ENCODE peak calls at places on chromosomes 3 and 15, in eight cellular contexts. P is H9, E is AG09319, S is cardiac muscle cell, M is omental fat pad, Y is ovary, I is GM06990, H is mesothelial cell of epicardium. R is an unnamed sample.

GRCh38 chr3:8509961-8510360 is 8.3 kb downstream of the LMCD1 start:
- DNase-seq in M (no peak), E (peak), P (no peak), S (no peak), Y (no peak), H (no peak), I (no peak), R (no peak)

GRCh38 chr15:101504866-101505609 is 15.5 kb upstream of the PCSK6 start:
- DNase-seq in I (no peak), S (no peak), Y (no peak), M (no peak), H (no peak), E (no peak), P (no peak), R (no peak)

GRCh38 chr3:123198352-123198751 is 3.4 kb upstream of the SEC22A start:
- DNase-seq in H (no peak), I (no peak), E (no peak), S (no peak), Y (no peak), P (no peak), M (no peak), R (no peak)

GRCh38 chr15:29945943-29946591 is 123.8 kb upstream of the TJP1 start:
- DNase-seq in S (no peak), H (no peak), E (no peak), I (no peak), P (no peak), Y (no peak), M (no peak), R (no peak)

GRCh38 chr15:101534376-101534970 is 45.0 kb upstream of the PCSK6 start:
- DNase-seq in H (no peak), I (no peak), P (peak), S (no peak), Y (no peak), M (no peak), E (no peak), R (no peak)

GRCh38 chr15:67187351-67187854 is 67.1 kb downstream of the AAGAB start:
- DNase-seq in S (no peak), I (no peak), P (no peak), H (no peak), Y (no peak), M (no peak), E (no peak), R (no peak)

GRCh38 chr15:38758001-38758400 is 193.4 kb upstream of the RASGRP1 start:
- DNase-seq in I (no peak), H (no peak), M (no peak), S (peak), E (peak), Y (no peak), P (no peak), R (no peak)

GRCh38 chr15:98358971-98359370 is 289.4 kb upstream of the IGF1R start:
- DNase-seq in M (no peak), Y (no peak), S (no peak), P (no peak), I (no peak), E (no peak), H (no peak), R (no peak)

GRCh38 chr3:124601189-124601588 is 129.1 kb upstream of the UMPS start:
- DNase-seq in M (no peak), H (no peak), P (no peak), S (no peak), I (no peak), Y (no peak), E (no peak), R (no peak)

GRCh38 chr15:58505581-58505980 is 73.8 kb downstream of the LIPC start:
- DNase-seq in M (no peak), P (no peak), H (no peak), Y (no peak), E (no peak), S (no peak), I (no peak), R (no peak)
- TF ChIP-seq CTCF in M (no peak), P (no peak), H (no peak), Y (no peak), E (no peak), S (no peak), I (no peak), R (no peak)

GRCh38 chr15:52527196-52527897 is 1.3 kb downstream of the MYO5A start:
- DNase-seq in Y (no peak), S (no peak), H (no peak), M (no peak), I (no peak), P (no peak), E (no peak), R (no peak)

GRCh38 chr15:52529289-52529929 is 729 bp upstream of the MYO5A start:
- DNase-seq in P (peak), I (no peak), H (no peak), S (no peak), Y (no peak), E (no peak), M (no peak), R (no peak)

GRCh38 chr15:52527898-52528464 is 699 bp downstream of the MYO5A start:
- DNase-seq in M (no peak), I (no peak), Y (no peak), P (no peak), S (peak), E (no peak), H (no peak), R (peak)

GRCh38 chr15:52529940-52530339 is 1.3 kb upstream of the MYO5A start:
- DNase-seq in P (no peak), E (no peak), H (no peak), Y (no peak), M (no peak), S (no peak), I (no peak), R (no peak)

GRCh38 chr15:52528465-52529288 is at the start of gene MYO5A:
- DNase-seq in E (peak), P (peak), H (peak), S (peak), M (no peak), Y (peak), I (peak), R (peak)
- TF ChIP-seq CTCF in E (peak), P (no peak), H (no peak), S (peak), M (no peak), Y (peak), I (peak), R (peak)

DNA sequence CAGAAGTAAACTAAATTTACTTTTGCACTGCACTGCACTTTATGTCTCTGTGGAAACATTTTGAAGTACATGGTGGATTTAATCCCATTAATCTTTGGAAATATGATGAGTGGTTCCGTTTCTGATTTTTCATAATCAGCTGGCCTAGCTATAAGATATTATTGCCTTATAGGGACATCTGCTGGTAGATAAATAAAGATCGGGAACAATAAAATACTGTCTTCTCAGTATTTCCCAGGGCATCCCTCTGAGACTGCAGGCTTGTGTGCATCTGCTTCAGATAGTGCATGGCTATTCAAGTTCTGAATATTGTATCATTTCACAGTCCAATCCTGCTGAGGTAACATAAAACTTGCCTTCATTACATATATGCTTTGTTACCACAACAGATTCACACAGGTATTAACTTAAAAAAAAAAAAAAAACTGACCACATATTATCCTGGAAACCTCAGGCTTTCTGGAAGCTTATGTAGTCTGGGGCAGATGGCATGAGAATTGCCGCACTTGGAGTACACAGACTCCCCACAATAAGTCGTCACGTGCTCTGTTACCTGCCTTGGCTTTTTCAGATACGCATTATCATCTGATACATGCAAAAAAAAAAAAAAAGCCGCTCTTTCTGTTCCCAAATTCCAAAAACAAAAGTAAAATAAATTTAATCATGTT is 330.8 kb upstream of the AGTR1 start:
- DNase-seq in Y (no peak), H (no peak), M (no peak), S (no peak), I (no peak), P (no peak), E (no peak), R (no peak)
- TF ChIP-seq CTCF in Y (no peak), H (no peak), M (no peak), S (no peak), I (peak), P (no peak), E (no peak), R (peak)

DNA sequence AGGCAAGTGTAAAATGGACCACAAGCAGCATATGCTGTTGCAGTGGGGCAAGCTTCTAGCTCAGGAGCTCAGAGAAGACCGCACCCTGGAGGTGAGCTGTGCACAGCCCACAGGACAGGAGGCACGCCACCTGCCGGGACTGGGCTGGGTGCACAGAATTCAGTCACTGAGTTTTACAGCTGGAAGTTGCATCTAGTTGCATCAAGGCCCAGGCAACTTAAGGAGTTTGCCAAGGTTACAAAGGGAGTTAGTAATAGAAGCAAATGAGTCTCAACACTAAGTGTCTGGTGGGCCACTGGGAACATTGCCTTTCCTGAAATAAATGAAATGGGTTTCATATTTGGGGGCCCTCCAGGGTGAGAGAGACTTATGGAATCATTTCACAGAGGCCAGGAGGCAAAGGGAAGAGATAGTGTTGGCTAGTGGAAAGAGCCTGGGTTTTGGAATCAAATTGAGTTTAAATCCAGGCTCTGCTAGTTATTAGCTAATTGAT is 36.0 kb upstream of the TIMP4 start:
- DNase-seq in S (no peak), E (no peak), M (no peak), H (no peak), I (peak), P (peak), Y (no peak), R (no peak)
- TF ChIP-seq CTCF in S (peak), E (no peak), M (no peak), H (no peak), I (peak), P (peak), Y (no peak), R (no peak)

GRCh38 chr3:166510382-166510781 is 673.2 kb upstream of the BCHE start:
- DNase-seq in E (no peak), Y (no peak), I (no peak), P (peak), M (no peak), S (no peak), H (no peak), R (no peak)
- TF ChIP-seq CTCF in E (no peak), Y (no peak), I (no peak), P (no peak), M (no peak), S (no peak), H (no peak), R (no peak)

DNA sequence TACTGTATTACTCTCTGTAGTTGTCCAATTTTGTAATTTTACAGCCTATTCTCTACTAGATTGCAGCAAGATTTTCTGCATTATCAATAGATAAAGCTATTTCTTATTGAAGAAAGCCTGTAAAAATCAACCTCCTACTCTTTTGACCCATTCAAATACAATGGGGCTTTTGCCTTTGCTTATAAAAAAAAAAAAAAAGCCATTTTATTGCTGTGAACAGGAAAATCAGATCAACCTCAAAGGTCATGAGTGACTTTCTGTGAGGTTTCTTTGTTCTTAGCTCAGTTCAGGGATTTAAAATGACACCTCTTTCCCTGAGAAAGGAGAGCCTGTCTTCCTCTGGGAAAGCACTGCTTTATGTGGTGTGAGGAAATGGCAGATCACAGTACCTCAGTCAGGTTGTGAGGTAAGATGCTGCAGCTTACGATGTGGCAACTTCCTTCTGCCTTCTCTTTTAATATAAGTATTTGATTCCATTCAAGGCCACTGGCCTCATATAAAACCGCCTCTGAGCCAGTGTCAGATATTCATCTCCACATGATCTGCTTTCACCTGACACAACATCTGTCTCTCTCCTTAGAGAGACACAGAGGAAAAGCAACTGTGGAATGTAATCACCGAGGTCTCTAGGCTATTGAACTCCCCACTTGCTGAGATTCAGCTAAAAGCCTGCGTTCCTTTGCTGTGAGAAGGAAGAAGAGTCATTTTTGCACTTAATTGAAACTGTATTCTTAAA is 161.5 kb upstream of the MB21D2 start:
- DNase-seq in P (no peak), M (no peak), I (no peak), Y (no peak), H (no peak), E (no peak), S (no peak), R (no peak)
- TF ChIP-seq CTCF in P (no peak), M (no peak), I (no peak), Y (no peak), H (no peak), E (no peak), S (no peak), R (no peak)